ENCODE peak calls at places on chromosomes 7 and 10, in nine cellular contexts. S is colonic mucosa, A is lower lobe of right lung, W is mammary epithelial cell, D is GM23338, I is fibroblast of lung, X is left ventricle myocardium inferior, H is B cell, N is neural crest cell. R is an unnamed sample.

GRCh38 chr10:124602121-124602561 is 140.5 kb downstream of the LHPP start:
- DNase-seq in A (no peak), W (no peak), H (peak; percentile 65), S (no peak), D (no peak), I (no peak), X (no peak), N (no peak), R (no peak)

GRCh38 chr7:114415054-114415997 is 711 bp downstream of the FOXP2 start:
- DNase-seq in X (no peak), N (no peak), A (no peak), W (no peak), S (no peak), D (no peak), H (no peak), I (no peak), R (no peak)

GRCh38 chr7:148318838-148319237 is 271.7 kb upstream of the C7orf33 start:
- DNase-seq in H (no peak), X (no peak), I (no peak), D (no peak), W (no peak), A (no peak), S (no peak), N (no peak), R (no peak)

GRCh38 chr7:56105508-56105907 is 768 bp downstream of the CHCHD2 start:
- DNase-seq in S (peak; percentile 36), H (no peak), N (no peak), X (no peak), I (peak; percentile 89), W (peak; percentile 64), A (no peak), D (no peak), R (no peak)

GRCh38 chr7:9718071-9718470 is 1255.6 kb upstream of the PHF14 start:
- DNase-seq in W (no peak), H (no peak), X (no peak), I (peak; percentile 48), A (no peak), S (no peak), N (no peak), D (no peak), R (no peak)

GRCh38 chr7:25567430-25567829 is 339.1 kb upstream of the NPVF start:
- DNase-seq in D (no peak), W (no peak), S (no peak), H (no peak), I (no peak), A (no peak), N (no peak), X (no peak), R (no peak)

GRCh38 chr7:37495574-37496184 is 47.0 kb upstream of the ELMO1 start:
- DNase-seq in H (no peak), I (peak; percentile 3), N (no peak), A (no peak), D (peak; percentile 63), X (no peak), W (peak; percentile 25), S (no peak), R (no peak)

GRCh38 chr10:110628161-110628560 is 16.0 kb upstream of the RBM20 start:
- DNase-seq in W (no peak), D (no peak), S (no peak), H (no peak), X (no peak), I (no peak), A (no peak), N (no peak), R (no peak)

GRCh38 chr10:113987805-113988204 is 55.9 kb upstream of the ADRB1 start:
- DNase-seq in S (no peak), A (no peak), I (no peak), D (no peak), W (peak; percentile 36), X (no peak), N (no peak), H (no peak), R (no peak)

GRCh38 chr7:123770378-123770777 is 21.6 kb upstream of the WASL start:
- DNase-seq in D (no peak), I (peak; percentile 71), A (no peak), W (peak; percentile 97), N (no peak), H (no peak), X (no peak), S (no peak), R (no peak)

GRCh38 chr10:11285171-11285570 is 267.5 kb downstream of the CELF2 start:
- DNase-seq in W (no peak), X (no peak), A (no peak), D (no peak), H (no peak), S (no peak), I (no peak), N (no peak), R (no peak)
- TF ChIP-seq CTCF in W (no peak), X (peak; percentile 17), A (no peak), D (peak; percentile 15), H (no peak), S (no peak), I (peak; percentile 15), N (no peak), R (no peak)

DNA sequence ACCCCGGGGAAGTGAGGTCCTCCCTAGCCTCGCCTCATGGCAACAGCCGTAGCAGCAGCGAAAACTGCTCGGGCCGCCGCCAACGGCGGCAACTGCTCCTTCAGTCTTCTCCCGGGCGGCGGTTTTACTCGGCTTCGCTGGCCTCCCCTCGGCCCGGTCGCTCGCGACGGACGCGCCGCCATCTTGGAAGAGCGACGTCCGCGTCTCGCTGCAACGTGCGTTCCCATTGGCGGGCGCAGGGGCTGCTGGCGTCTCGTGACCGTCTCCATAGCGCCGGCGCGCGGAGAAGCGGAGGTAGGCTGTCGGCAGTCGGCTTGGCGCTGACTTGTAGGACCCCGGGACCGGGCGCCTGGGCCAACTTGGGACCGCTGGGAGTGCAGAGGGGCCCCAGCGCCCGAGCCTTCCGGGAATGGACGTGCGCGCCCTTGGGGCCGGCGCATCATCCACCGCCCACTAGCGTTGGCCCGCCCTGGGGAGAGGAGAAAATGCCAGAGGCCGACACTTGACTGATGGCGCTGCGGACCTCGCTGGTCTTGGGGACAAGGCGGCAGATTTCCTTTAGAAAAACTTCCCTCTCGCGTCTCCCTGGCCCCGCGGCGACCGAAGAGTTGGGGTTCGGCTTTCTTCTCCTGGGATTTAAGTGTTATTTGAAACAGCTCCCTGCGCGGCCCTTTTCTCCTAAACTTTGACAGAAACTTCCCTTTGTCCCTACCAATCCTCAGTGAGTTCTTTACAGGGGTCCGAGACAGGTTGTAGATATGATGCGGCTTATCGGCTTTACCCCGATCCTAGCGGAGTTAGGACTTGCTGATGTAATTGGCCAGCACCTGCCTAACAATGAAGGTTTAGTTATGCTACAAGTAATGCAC is at the start of gene SNX13:
- DNase-seq in N (peak; percentile 86), W (peak; percentile 86), S (peak; percentile 92), I (peak; percentile 92), X (peak; percentile 93), D (peak; percentile 97), A (peak; percentile 96), H (peak; percentile 91), R (peak; percentile 95)
- TF ChIP-seq CTCF in N (no peak), W (peak; percentile 33), S (no peak), I (no peak), X (peak; percentile 44), D (no peak), A (peak; percentile 59), H (no peak), R (peak; percentile 23)

GRCh38 chr7:34776748-34777358 is 118.8 kb downstream of the NPSR1 start:
- DNase-seq in A (no peak), H (no peak), S (no peak), X (no peak), D (no peak), I (no peak), W (no peak), N (no peak), R (no peak)
- TF ChIP-seq CTCF in A (no peak), H (no peak), S (no peak), X (no peak), D (peak; percentile 17), I (no peak), W (peak; percentile 20), N (no peak), R (no peak)

GRCh38 chr7:73578342-73579124 is at the start of gene TBL2:
- DNase-seq in A (peak; percentile 99), N (peak; percentile 99), D (peak; percentile 100), X (peak; percentile 99), W (peak; percentile 97), S (peak; percentile 99), I (peak; percentile 95), H (peak; percentile 98), R (peak; percentile 99)
- TF ChIP-seq CTCF in A (no peak), N (no peak), D (no peak), X (peak; percentile 27), W (peak; percentile 41), S (no peak), I (no peak), H (no peak), R (no peak)

DNA sequence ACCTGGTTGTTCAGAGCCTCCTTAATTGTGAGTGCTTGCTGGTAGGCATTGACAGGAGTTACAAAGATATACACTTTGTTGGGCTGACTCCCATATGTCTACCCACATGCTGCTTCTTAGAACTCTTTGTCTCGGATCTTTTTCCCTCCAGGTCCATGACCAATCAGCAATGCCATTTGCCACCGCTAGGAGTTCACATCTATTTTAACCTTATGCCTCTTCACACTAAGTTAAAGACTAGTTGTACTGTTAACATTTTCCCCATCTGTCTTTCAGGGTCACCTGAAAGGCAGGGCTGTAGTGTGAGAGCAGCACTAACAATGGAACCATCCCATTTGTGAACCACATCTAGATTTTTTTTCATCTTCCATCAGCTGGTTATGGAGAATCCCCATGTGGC is 226.7 kb upstream of the NPY start:
- DNase-seq in D (peak; percentile 14), H (no peak), A (no peak), S (no peak), X (no peak), I (no peak), N (no peak), W (no peak), R (no peak)
- TF ChIP-seq CTCF in D (peak; percentile 44), H (no peak), A (no peak), S (no peak), X (no peak), I (no peak), N (no peak), W (no peak), R (no peak)

GRCh38 chr10:33487014-33487776 is 152.7 kb upstream of the NRP1 start:
- DNase-seq in X (no peak), N (no peak), W (no peak), I (peak; percentile 3), S (no peak), D (no peak), H (no peak), A (no peak), R (no peak)
- TF ChIP-seq CTCF in X (no peak), N (peak; percentile 11), W (peak; percentile 25), I (peak; percentile 13), S (no peak), D (no peak), H (no peak), A (no peak), R (no peak)

GRCh38 chr10:30384791-30385201 is 35.7 kb upstream of the MTPAP start:
- DNase-seq in X (no peak), H (no peak), N (peak; percentile 20), W (peak; percentile 50), A (no peak), S (no peak), D (peak; percentile 79), I (peak; percentile 39), R (no peak)
- TF ChIP-seq CTCF in X (peak; percentile 49), H (peak; percentile 58), N (peak; percentile 51), W (peak; percentile 70), A (peak; percentile 47), S (peak; percentile 31), D (peak; percentile 68), I (peak; percentile 39), R (no peak)

GRCh38 chr7:116862234-116863167 is at the start of gene CAPZA2:
- DNase-seq in N (peak; percentile 93), X (peak; percentile 94), D (peak; percentile 92), H (peak; percentile 93), S (peak; percentile 93), W (peak; percentile 89), I (peak; percentile 85), A (peak; percentile 96), R (peak; percentile 96)
- TF ChIP-seq CTCF in N (peak; percentile 54), X (peak; percentile 67), D (no peak), H (peak; percentile 58), S (no peak), W (peak; percentile 36), I (peak; percentile 16), A (peak; percentile 32), R (peak; percentile 58)